ENCODE peak calls at places on chromosomes 12 and 14, in five cellular contexts. B, Q, Z, F and P are unnamed samples.

GRCh38 chr12:54602661-54603060 is 14.2 kb upstream of the PPP1R1A start:
- DNase-seq in B (no peak), Q (no peak), Z (no peak), F (no peak), P (no peak)

GRCh38 chr12:10365716-10366433 is 24.0 kb downstream of the KLRK1 start:
- DNase-seq in B (peak), Q (no peak), Z (no peak), F (no peak), P (peak)

GRCh38 chr14:99333841-99334240 is 61.8 kb upstream of the BCL11B start:
- DNase-seq in B (no peak), Q (no peak), Z (no peak), F (no peak), P (no peak)

GRCh38 chr12:10179871-10180270 is 1.0 kb downstream of the TMEM52B start:
- DNase-seq in B (no peak), Q (no peak), Z (no peak), F (no peak), P (no peak)

GRCh38 chr14:102320671-102321455 is 1.3 kb downstream of the ZNF839 start:
- DNase-seq in B (no peak), Q (no peak), Z (no peak), F (no peak), P (no peak)

GRCh38 chr12:19186722-19187661 is 57.5 kb downstream of the PLEKHA5 start:
- DNase-seq in B (peak), Q (no peak), Z (peak), F (no peak), P (peak)

GRCh38 chr12:6632026-6632978 is 3.5 kb downstream of the LPAR5 start:
- DNase-seq in B (peak), Q (peak), Z (no peak), F (peak), P (peak)

GRCh38 chr12:130547480-130548155 is 168.5 kb downstream of the RIMBP2 start:
- DNase-seq in B (no peak), Q (no peak), Z (no peak), F (no peak), P (no peak)

GRCh38 chr12:64172143-64172970 is 49.7 kb downstream of the KICS2 start:
- DNase-seq in B (no peak), Q (no peak), Z (no peak), F (no peak), P (no peak)

GRCh38 chr14:99478133-99478532 is 2.5 kb downstream of the SETD3 start:
- DNase-seq in B (no peak), Q (no peak), Z (no peak), F (no peak), P (no peak)

GRCh38 chr14:88202296-88202695 is 120.8 kb downstream of the KCNK10 start:
- DNase-seq in B (no peak), Q (no peak), Z (no peak), F (no peak), P (no peak)

GRCh38 chr12:92442782-92443181 is 260.0 kb upstream of the PLEKHG7 start:
- DNase-seq in B (peak), Q (no peak), Z (no peak), F (no peak), P (no peak)

GRCh38 chr14:104114421-104115130 is 23.8 kb upstream of the KIF26A start:
- DNase-seq in B (no peak), Q (no peak), Z (no peak), F (peak), P (no peak)

GRCh38 chr12:31362759-31363415 is 36.9 kb upstream of the SINHCAF start:
- DNase-seq in B (peak), Q (no peak), Z (no peak), F (peak), P (peak)

GRCh38 chr14:29558516-29558915 is 369.1 kb downstream of the PRKD1 start:
- DNase-seq in B (no peak), Q (no peak), Z (no peak), F (no peak), P (no peak)

GRCh38 chr12:108519558-108519957 is 4.5 kb downstream of the FICD start:
- DNase-seq in B (no peak), Q (no peak), Z (no peak), F (no peak), P (no peak)

GRCh38 chr12:66388512-66388911 is 86.2 kb downstream of the HELB start:
- DNase-seq in B (peak), Q (no peak), Z (no peak), F (no peak), P (peak)

GRCh38 chr12:130714091-130714590 is 2.0 kb downstream of the RIMBP2 start:
- DNase-seq in B (no peak), Q (no peak), Z (no peak), F (no peak), P (no peak)

GRCh38 chr14:37591941-37592287 is 3.1 kb downstream of the FOXA1 start:
- DNase-seq in B (no peak), Q (no peak), Z (no peak), F (no peak), P (no peak)

GRCh38 chr14:106811167-106811566 is 1284.8 kb downstream of the TMEM121 start:
- DNase-seq in B (no peak), Q (no peak), Z (no peak), F (no peak), P (no peak)

GRCh38 chr12:180445-180844 is 33.5 kb downstream of the SLC6A12 start:
- DNase-seq in B (peak), Q (no peak), Z (no peak), F (no peak), P (peak)

GRCh38 chr12:104576980-104577925 is 120.5 kb downstream of the CHST11 start:
- DNase-seq in B (no peak), Q (no peak), Z (no peak), F (no peak), P (no peak)

GRCh38 chr14:106790189-106791036 is 1264.0 kb downstream of the TMEM121 start:
- DNase-seq in B (peak), Q (peak), Z (no peak), F (peak), P (peak)

GRCh38 chr12:66275040-66275439 is 27.3 kb upstream of the HELB start:
- DNase-seq in B (peak), Q (no peak), Z (no peak), F (no peak), P (no peak)

GRCh38 chr12:1500095-1500801 is 94.1 kb downstream of the FBXL14 start:
- DNase-seq in B (no peak), Q (no peak), Z (no peak), F (no peak), P (no peak)

GRCh38 chr12:51262758-51263177 is 7.4 kb downstream of the SMAGP start:
- DNase-seq in B (peak), Q (no peak), Z (no peak), F (peak), P (no peak)

GRCh38 chr14:98754343-98755025 is 517.5 kb downstream of the BCL11B start:
- DNase-seq in B (peak), Q (no peak), Z (no peak), F (no peak), P (no peak)

GRCh38 chr12:109475993-109476806 is 900 bp downstream of the KCTD10 start:
- DNase-seq in B (no peak), Q (no peak), Z (no peak), F (no peak), P (no peak)

GRCh38 chr12:82524020-82524419 is 162.7 kb upstream of the TMTC2 start:
- DNase-seq in B (no peak), Q (no peak), Z (no peak), F (no peak), P (no peak)

GRCh38 chr14:21987937-21988336 is 314.3 kb upstream of the OR4E1 start:
- DNase-seq in B (peak), Q (no peak), Z (no peak), F (no peak), P (peak)

GRCh38 chr12:117134059-117134458 is 34.8 kb upstream of the TESC start:
- DNase-seq in B (peak), Q (peak), Z (no peak), F (peak), P (peak)

GRCh38 chr12:128078311-128078851 is 188.6 kb upstream of the TMEM132C start:
- DNase-seq in B (no peak), Q (no peak), Z (no peak), F (no peak), P (no peak)

GRCh38 chr14:26966942-26967341 is 369.1 kb upstream of the NOVA1 start:
- DNase-seq in B (no peak), Q (no peak), Z (peak), F (no peak), P (no peak)

GRCh38 chr12:118013283-118013682 is 3.2 kb upstream of the RFC5 start:
- DNase-seq in B (no peak), Q (no peak), Z (no peak), F (no peak), P (no peak)

GRCh38 chr14:59356783-59357182 is 108.4 kb downstream of the GPR135 start:
- DNase-seq in B (no peak), Q (no peak), Z (no peak), F (no peak), P (no peak)

GRCh38 chr12:130742112-130742511 is 26.0 kb upstream of the RIMBP2 start:
- DNase-seq in B (no peak), Q (no peak), Z (no peak), F (no peak), P (no peak)

GRCh38 chr14:33762462-33762861 is 188.4 kb downstream of the EGLN3 start:
- DNase-seq in B (no peak), Q (no peak), Z (no peak), F (no peak), P (no peak)

GRCh38 chr12:122903704-122904034 is 7.7 kb upstream of the VPS37B start:
- DNase-seq in B (no peak), Q (no peak), Z (no peak), F (no peak), P (no peak)

GRCh38 chr12:104695453-104696148 is 238.9 kb downstream of the CHST11 start:
- DNase-seq in B (peak), Q (peak), Z (no peak), F (peak), P (peak)

GRCh38 chr12:108615918-108616317 is 17.8 kb downstream of the SELPLG start:
- DNase-seq in B (no peak), Q (no peak), Z (no peak), F (no peak), P (no peak)